ENCODE peak calls at places on chromosomes 5 and 9, in nine cellular contexts. W, R, A, I, B, E, O, M and U are unnamed samples.

GRCh38 chr5:181173027-181173419 is 25.6 kb downstream of the OR2V2 start:
- DNase-seq in R (no peak), I (no peak), B (no peak), M (no peak), E (no peak), O (no peak), W (no peak), A (no peak), U (no peak)

GRCh38 chr9:132923346-132923902 is 21.0 kb downstream of the TSC1 start:
- DNase-seq in O (no peak), M (no peak), W (no peak), A (no peak), B (no peak), R (no peak), E (no peak), I (no peak), U (no peak)

GRCh38 chr9:133788819-133789733 is 50.9 kb upstream of the SARDH start:
- DNase-seq in E (no peak), A (no peak), M (peak), W (no peak), I (peak), R (peak), B (no peak), O (peak), U (no peak)

GRCh38 chr9:128689293-128689770 is 310 bp downstream of the SET start:
- DNase-seq in E (no peak), R (peak), B (no peak), A (no peak), W (no peak), M (peak), O (peak), I (no peak), U (no peak)

GRCh38 chr5:5198815-5199214 is 58.7 kb downstream of the ADAMTS16 start:
- DNase-seq in M (no peak), W (no peak), I (no peak), A (no peak), R (no peak), B (no peak), E (no peak), O (no peak), U (no peak)

GRCh38 chr9:74824654-74825053 is 63.1 kb downstream of the TRPM6 start:
- DNase-seq in O (no peak), I (no peak), A (no peak), E (no peak), M (no peak), R (no peak), B (no peak), W (peak), U (no peak)

GRCh38 chr5:90529939-90530677 is 724 bp upstream of the LYSMD3 start:
- DNase-seq in R (peak), I (no peak), W (peak), B (peak), O (peak), M (peak), A (peak), E (no peak), U (peak)

GRCh38 chr5:148838357-148838756 is 11.9 kb downstream of the ADRB2 start:
- DNase-seq in E (no peak), O (no peak), I (no peak), R (no peak), W (no peak), M (no peak), A (no peak), B (no peak), U (no peak)

GRCh38 chr5:109030360-109031143 is 282.9 kb downstream of the FER start:
- DNase-seq in I (no peak), E (no peak), R (no peak), B (no peak), A (no peak), O (no peak), W (no peak), M (no peak), U (no peak)

GRCh38 chr9:92961627-92962302 is 14.4 kb downstream of the FGD3 start:
- DNase-seq in B (no peak), M (no peak), W (no peak), R (no peak), I (no peak), O (no peak), E (no peak), A (no peak), U (no peak)

GRCh38 chr9:106933470-106933869 is 70.5 kb downstream of the ZNF462 start:
- DNase-seq in E (no peak), B (no peak), I (no peak), R (no peak), O (no peak), A (no peak), W (peak), M (no peak), U (no peak)

GRCh38 chr9:123269316-123269715 is 930 bp upstream of the STRBP start:
- DNase-seq in W (no peak), B (no peak), O (no peak), R (no peak), M (no peak), A (no peak), I (no peak), E (no peak), U (no peak)

GRCh38 chr5:127976525-127976924 is 107.0 kb upstream of the SLC12A2 start:
- DNase-seq in B (no peak), A (no peak), O (no peak), E (no peak), I (no peak), W (no peak), M (no peak), R (no peak), U (no peak)

GRCh38 chr5:137933491-137933911 is 44.2 kb downstream of the PKD2L2 start:
- DNase-seq in W (peak), R (no peak), A (no peak), E (no peak), M (no peak), B (no peak), I (no peak), O (no peak), U (no peak)

GRCh38 chr5:171478946-171479775 is 59.7 kb downstream of the FGF18 start:
- DNase-seq in A (no peak), M (no peak), I (no peak), O (no peak), W (no peak), B (no peak), R (no peak), E (no peak), U (no peak)

GRCh38 chr5:103598997-103599556 is 36.5 kb upstream of the NUDT12 start:
- DNase-seq in M (no peak), I (no peak), R (no peak), E (no peak), O (no peak), B (no peak), W (peak), A (no peak), U (no peak)

GRCh38 chr5:150641006-150641570 is 628 bp downstream of the SYNPO start:
- DNase-seq in R (no peak), W (peak), B (no peak), E (no peak), A (no peak), I (peak), M (no peak), O (peak), U (no peak)

GRCh38 chr5:73678322-73678740 is 52.3 kb downstream of the ARHGEF28 start:
- DNase-seq in I (no peak), O (no peak), B (no peak), A (no peak), W (no peak), E (no peak), M (no peak), R (no peak), U (no peak)

GRCh38 chr5:159341914-159342313 is 11.6 kb upstream of the IL12B start:
- DNase-seq in I (no peak), O (peak), A (peak), R (no peak), W (peak), M (no peak), E (no peak), B (peak), U (peak)

GRCh38 chr9:127899200-127899943 is at the start of gene ST6GALNAC6:
- DNase-seq in W (peak), A (no peak), R (peak), M (peak), B (peak), E (peak), O (peak), I (peak), U (peak)

GRCh38 chr5:75168026-75168750 is 68.5 kb downstream of the ANKRD31 start:
- DNase-seq in O (no peak), W (no peak), A (no peak), R (no peak), M (no peak), B (no peak), E (no peak), I (no peak), U (no peak)

GRCh38 chr9:117714282-117714681 is 10.1 kb downstream of the TLR4 start:
- DNase-seq in I (no peak), E (no peak), B (no peak), M (no peak), O (no peak), R (no peak), W (no peak), A (no peak), U (no peak)

GRCh38 chr9:70553718-70554673 is 139.5 kb upstream of the KLF9 start:
- DNase-seq in W (peak), I (peak), E (no peak), M (no peak), R (no peak), A (no peak), O (no peak), B (no peak), U (no peak)

GRCh38 chr9:81804306-81804705 is 115.0 kb upstream of the TLE1 start:
- DNase-seq in O (no peak), E (no peak), M (no peak), A (no peak), R (no peak), B (no peak), W (no peak), I (no peak), U (no peak)

GRCh38 chr9:83106772-83107171 is 43.8 kb upstream of the RASEF start:
- DNase-seq in R (no peak), O (no peak), I (no peak), W (no peak), A (no peak), E (no peak), B (no peak), M (no peak), U (no peak)

GRCh38 chr9:74847478-74848149 is 40.1 kb downstream of the TRPM6 start:
- DNase-seq in B (no peak), E (no peak), A (no peak), O (no peak), I (no peak), M (no peak), W (no peak), R (no peak), U (no peak)

GRCh38 chr9:90433398-90433890 is 209.2 kb downstream of the DIRAS2 start:
- DNase-seq in R (no peak), M (no peak), E (no peak), B (no peak), I (no peak), O (no peak), W (no peak), A (no peak), U (no peak)

GRCh38 chr9:121153642-121154041 is 48.0 kb downstream of the RAB14 start:
- DNase-seq in R (no peak), M (no peak), A (no peak), B (no peak), E (no peak), W (no peak), I (no peak), O (no peak), U (no peak)